ENCODE peak calls at places on chromosomes 16 and 17, in seven cellular contexts. O is activated naive CD4-positive, alpha-beta T cell treated with Interleukin-2 at 50 U/mL for 16 hours; W is endodermal cell; G is Daoy; M is HuH-7; A is activated CD8-positive, alpha-beta memory T cell treated with anti-CD3 and anti-CD28 coated beads for 48 hours; K is NCI-H1694. U is an unnamed sample.

GRCh38 chr17:35708951-35709350 is 22.5 kb upstream of the RASL10B start:
- DNase-seq in M (no peak), G (no peak), K (no peak), W (no peak), O (no peak), A (no peak), U (no peak)

GRCh38 chr16:2467301-2468141 is 3.6 kb upstream of the NTN3 start:
- DNase-seq in W (peak), A (no peak), K (peak), M (no peak), O (no peak), G (peak), U (peak)

GRCh38 chr16:28086496-28087139 is 23.1 kb upstream of the GSG1L start:
- DNase-seq in O (no peak), K (no peak), G (no peak), W (no peak), M (no peak), A (no peak), U (no peak)

GRCh38 chr17:21299981-21300600 is 15.6 kb downstream of the MAP2K3 start:
- DNase-seq in W (no peak), G (peak), K (peak), M (no peak), A (no peak), O (no peak), U (no peak)

GRCh38 chr17:70166571-70166970 is 2.8 kb upstream of the KCNJ2 start:
- DNase-seq in M (no peak), O (no peak), A (no peak), W (no peak), K (no peak), G (no peak), U (no peak)

GRCh38 chr17:43416998-43417891 is 18.5 kb downstream of the ARL4D start:
- DNase-seq in O (no peak), W (no peak), G (peak), A (no peak), M (no peak), K (peak), U (no peak)

GRCh38 chr16:2751577-2752034 is 832 bp upstream of the SRRM2 start:
- DNase-seq in M (peak), K (peak), G (no peak), A (no peak), W (peak), O (no peak), U (no peak)

GRCh38 chr16:2473999-2474876 is 689 bp upstream of the TBC1D24 start:
- DNase-seq in A (no peak), G (no peak), K (no peak), M (peak), W (peak), O (peak), U (no peak)

GRCh38 chr16:4372578-4373355 is 1.1 kb downstream of the VASN start:
- DNase-seq in K (peak), W (peak), A (no peak), O (no peak), G (peak), M (peak), U (no peak)

GRCh38 chr17:21278304-21279197 is 6.0 kb upstream of the MAP2K3 start:
- DNase-seq in K (no peak), W (no peak), A (no peak), G (no peak), M (no peak), O (peak), U (no peak)